ENCODE peak calls at places on chromosomes 4 and X, in five cellular contexts. One of them, this sample, is unnamed.

GRCh38 chr4:16573744-16574143 is 324.7 kb downstream of the LDB2 start:
- DNase-seq in H1: no peak
- DNase-seq in prostate gland: no peak
- DNase-seq in HCT116: no peak
- DNase-seq in SK-N-SH: no peak
- DNase-seq in this sample: no peak

GRCh38 chr4:7067523-7068278 is at the start of gene GRPEL1:
- DNase-seq in H1: peak; percentile 98
- DNase-seq in prostate gland: peak; percentile 99
- DNase-seq in HCT116: peak; percentile 98
- DNase-seq in SK-N-SH: peak; percentile 99
- DNase-seq in this sample: peak; percentile 95

GRCh38 chrX:42869659-42870476 is 91.9 kb upstream of the PPP1R2C start:
- DNase-seq in H1: no peak
- DNase-seq in prostate gland: no peak
- DNase-seq in HCT116: no peak
- DNase-seq in SK-N-SH: no peak
- DNase-seq in this sample: no peak

GRCh38 chr4:1746265-1746691 is 25.0 kb downstream of the TACC3 start:
- DNase-seq in H1: peak; percentile 85
- DNase-seq in prostate gland: peak; percentile 64
- DNase-seq in HCT116: peak; percentile 46
- DNase-seq in SK-N-SH: peak; percentile 96
- DNase-seq in this sample: no peak

GRCh38 chr4:136680271-136680670 is 852.0 kb downstream of the PCDH18 start:
- DNase-seq in H1: no peak
- DNase-seq in prostate gland: no peak
- DNase-seq in HCT116: no peak
- DNase-seq in SK-N-SH: peak; percentile 40
- DNase-seq in this sample: no peak

GRCh38 chr4:122876456-122876855 is 45.9 kb downstream of the NUDT6 start:
- DNase-seq in H1: no peak
- DNase-seq in prostate gland: no peak
- DNase-seq in HCT116: no peak
- DNase-seq in SK-N-SH: no peak
- DNase-seq in this sample: no peak

GRCh38 chrX:119647552-119648420 is 41.6 kb upstream of the NKRF start:
- DNase-seq in H1: no peak
- DNase-seq in prostate gland: no peak
- DNase-seq in HCT116: no peak
- DNase-seq in SK-N-SH: no peak
- DNase-seq in this sample: no peak

GRCh38 chr4:21986312-21986711 is 37.7 kb upstream of the KCNIP4 start:
- DNase-seq in H1: no peak
- DNase-seq in prostate gland: no peak
- DNase-seq in HCT116: no peak
- DNase-seq in SK-N-SH: no peak
- DNase-seq in this sample: no peak

GRCh38 chrX:335758-336155 is 17.2 kb upstream of the GTPBP6 start:
- DNase-seq in H1: no peak
- DNase-seq in prostate gland: no peak
- DNase-seq in HCT116: no peak
- DNase-seq in SK-N-SH: no peak
- DNase-seq in this sample: no peak

GRCh38 chrX:41293269-41293668 is 40.7 kb upstream of the DDX3X start:
- DNase-seq in H1: no peak
- DNase-seq in prostate gland: no peak
- DNase-seq in HCT116: peak; percentile 6
- DNase-seq in SK-N-SH: no peak
- DNase-seq in this sample: no peak

GRCh38 chr4:8350841-8351461 is 81.4 kb downstream of the HTRA3 start:
- DNase-seq in H1: no peak
- DNase-seq in prostate gland: no peak
- DNase-seq in HCT116: no peak
- DNase-seq in SK-N-SH: peak; percentile 22
- DNase-seq in this sample: no peak

GRCh38 chr4:4759233-4759632 is 100.2 kb upstream of the MSX1 start:
- DNase-seq in H1: no peak
- DNase-seq in prostate gland: no peak
- DNase-seq in HCT116: no peak
- DNase-seq in SK-N-SH: no peak
- DNase-seq in this sample: no peak

GRCh38 chr4:102390438-102390837 is 45.2 kb upstream of the SLC39A8 start:
- DNase-seq in H1: no peak
- DNase-seq in prostate gland: no peak
- DNase-seq in HCT116: no peak
- DNase-seq in SK-N-SH: no peak
- DNase-seq in this sample: no peak

GRCh38 chr4:149291463-149291862 is 524.2 kb downstream of the IQCM start:
- DNase-seq in H1: no peak
- DNase-seq in prostate gland: no peak
- DNase-seq in HCT116: no peak
- DNase-seq in SK-N-SH: no peak
- DNase-seq in this sample: no peak

GRCh38 chr4:38069271-38069760 is 109.1 kb downstream of the PTTG2 start:
- DNase-seq in H1: no peak
- DNase-seq in prostate gland: peak; percentile 60
- DNase-seq in HCT116: no peak
- DNase-seq in SK-N-SH: peak; percentile 53
- DNase-seq in this sample: no peak

GRCh38 chrX:136130931-136131843 is 16.1 kb upstream of the FHL1 start:
- DNase-seq in H1: no peak
- DNase-seq in prostate gland: no peak
- DNase-seq in HCT116: peak; percentile 24
- DNase-seq in SK-N-SH: no peak
- DNase-seq in this sample: peak; percentile 35

GRCh38 chrX:74211911-74212310 is 92.1 kb upstream of the ZCCHC13 start:
- DNase-seq in H1: no peak
- DNase-seq in prostate gland: no peak
- DNase-seq in HCT116: no peak
- DNase-seq in SK-N-SH: no peak
- DNase-seq in this sample: no peak

GRCh38 chrX:12548746-12549145 is 242.5 kb upstream of the PRPS2 start:
- DNase-seq in H1: no peak
- DNase-seq in prostate gland: no peak
- DNase-seq in HCT116: no peak
- DNase-seq in SK-N-SH: no peak
- DNase-seq in this sample: no peak

GRCh38 chrX:112473654-112474053 is 206.1 kb downstream of the LHFPL1 start:
- DNase-seq in H1: no peak
- DNase-seq in prostate gland: no peak
- DNase-seq in HCT116: no peak
- DNase-seq in SK-N-SH: no peak
- DNase-seq in this sample: no peak

GRCh38 chr4:174867893-174868292 is 38.8 kb upstream of the GLRA3 start:
- DNase-seq in H1: no peak
- DNase-seq in prostate gland: no peak
- DNase-seq in HCT116: no peak
- DNase-seq in SK-N-SH: no peak
- DNase-seq in this sample: no peak

GRCh38 chr4:168811793-168812651 is 198.0 kb downstream of the CBR4 start:
- DNase-seq in H1: no peak
- DNase-seq in prostate gland: no peak
- DNase-seq in HCT116: no peak
- DNase-seq in SK-N-SH: no peak
- DNase-seq in this sample: no peak
- TF ChIP-seq POLR2AphosphoS5 in H1: no peak
- TF ChIP-seq POLR2AphosphoS5 in prostate gland: no peak
- TF ChIP-seq POLR2AphosphoS5 in HCT116: no peak
- TF ChIP-seq POLR2AphosphoS5 in SK-N-SH: no peak
- TF ChIP-seq POLR2AphosphoS5 in this sample: no peak

DNA sequence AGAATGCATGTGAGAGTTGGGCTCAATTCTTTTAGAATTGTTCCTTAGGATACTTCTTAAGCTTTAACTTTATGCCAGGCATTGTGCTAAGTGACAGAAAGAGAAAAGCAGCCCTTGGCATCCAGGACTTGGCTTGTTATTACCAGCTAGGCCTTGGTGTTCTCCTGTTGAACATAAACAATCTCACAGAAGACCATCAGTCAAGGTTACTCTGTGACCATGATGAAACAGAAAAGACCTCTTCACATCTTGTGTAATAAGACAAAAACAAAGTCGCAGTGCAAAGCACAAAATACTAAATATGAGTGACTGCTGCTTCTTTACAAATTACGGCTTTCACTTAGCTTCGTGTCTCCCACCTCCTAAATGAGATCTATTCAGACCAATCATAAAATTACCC is 71.6 kb downstream of the CHIC2 start:
- DNase-seq in H1: no peak
- DNase-seq in prostate gland: no peak
- DNase-seq in HCT116: no peak
- DNase-seq in SK-N-SH: no peak
- DNase-seq in this sample: no peak
- TF ChIP-seq POLR2AphosphoS5 in H1: no peak
- TF ChIP-seq POLR2AphosphoS5 in prostate gland: no peak
- TF ChIP-seq POLR2AphosphoS5 in HCT116: no peak
- TF ChIP-seq POLR2AphosphoS5 in SK-N-SH: no peak
- TF ChIP-seq POLR2AphosphoS5 in this sample: no peak

GRCh38 chr4:140136509-140136908 is 17.5 kb downstream of the MAML3 start:
- DNase-seq in H1: no peak
- DNase-seq in prostate gland: no peak
- DNase-seq in HCT116: no peak
- DNase-seq in SK-N-SH: no peak
- DNase-seq in this sample: no peak
- TF ChIP-seq POLR2AphosphoS5 in H1: no peak
- TF ChIP-seq POLR2AphosphoS5 in prostate gland: no peak
- TF ChIP-seq POLR2AphosphoS5 in HCT116: peak; percentile 41
- TF ChIP-seq POLR2AphosphoS5 in SK-N-SH: no peak
- TF ChIP-seq POLR2AphosphoS5 in this sample: no peak

GRCh38 chrX:122184791-122185190 is 999.3 kb upstream of the GRIA3 start:
- DNase-seq in H1: no peak
- DNase-seq in prostate gland: no peak
- DNase-seq in HCT116: no peak
- DNase-seq in SK-N-SH: no peak
- DNase-seq in this sample: no peak
- TF ChIP-seq POLR2AphosphoS5 in H1: no peak
- TF ChIP-seq POLR2AphosphoS5 in prostate gland: no peak
- TF ChIP-seq POLR2AphosphoS5 in HCT116: no peak
- TF ChIP-seq POLR2AphosphoS5 in SK-N-SH: no peak
- TF ChIP-seq POLR2AphosphoS5 in this sample: no peak

DNA sequence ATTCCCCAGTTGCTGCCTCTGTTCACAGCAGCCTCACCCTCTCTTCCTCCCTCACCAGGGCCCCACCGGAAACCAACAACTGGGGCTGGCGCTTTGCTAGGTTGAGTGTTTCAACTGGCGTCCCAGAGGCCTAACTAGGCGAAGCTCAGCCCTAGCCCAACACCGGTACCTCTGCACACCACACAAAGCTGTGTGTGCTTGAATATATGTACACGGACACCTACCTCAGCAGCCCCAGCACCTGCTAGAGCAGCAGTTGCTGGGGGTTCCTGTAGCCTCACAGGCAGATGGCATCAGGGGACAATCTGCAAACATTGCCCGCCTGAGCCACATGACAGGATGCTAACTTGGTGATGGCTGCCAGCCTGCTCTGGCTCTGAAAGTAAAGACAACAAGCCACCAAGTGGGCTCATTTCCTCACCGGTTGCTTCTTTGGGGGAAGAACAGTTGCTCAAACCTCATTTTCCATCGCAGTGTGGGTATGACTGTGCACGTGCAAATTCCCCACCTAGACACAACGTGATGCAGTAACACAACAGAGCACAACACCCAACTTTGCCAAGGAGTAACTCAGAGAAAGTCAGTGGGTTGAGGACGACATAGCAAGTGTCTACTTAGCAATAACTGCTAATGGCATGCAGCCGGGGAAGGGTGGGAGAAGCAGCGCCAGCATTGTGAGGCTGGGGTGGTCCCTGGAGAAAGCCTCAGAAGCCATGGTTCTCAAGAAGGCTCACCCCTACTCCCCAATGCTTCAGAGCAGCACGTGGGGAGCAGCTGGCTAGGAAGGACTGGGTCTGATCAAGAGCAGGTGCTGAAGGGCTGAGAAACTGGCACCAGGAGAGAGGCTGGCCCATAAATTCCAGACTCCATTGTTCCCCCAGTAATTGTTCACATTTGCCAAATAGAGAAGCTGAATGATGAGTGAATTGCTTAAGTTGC is 139.5 kb downstream of the SH3KBP1 start:
- DNase-seq in H1: no peak
- DNase-seq in prostate gland: no peak
- DNase-seq in HCT116: no peak
- DNase-seq in SK-N-SH: no peak
- DNase-seq in this sample: no peak
- TF ChIP-seq POLR2AphosphoS5 in H1: no peak
- TF ChIP-seq POLR2AphosphoS5 in prostate gland: no peak
- TF ChIP-seq POLR2AphosphoS5 in HCT116: no peak
- TF ChIP-seq POLR2AphosphoS5 in SK-N-SH: no peak
- TF ChIP-seq POLR2AphosphoS5 in this sample: no peak

DNA sequence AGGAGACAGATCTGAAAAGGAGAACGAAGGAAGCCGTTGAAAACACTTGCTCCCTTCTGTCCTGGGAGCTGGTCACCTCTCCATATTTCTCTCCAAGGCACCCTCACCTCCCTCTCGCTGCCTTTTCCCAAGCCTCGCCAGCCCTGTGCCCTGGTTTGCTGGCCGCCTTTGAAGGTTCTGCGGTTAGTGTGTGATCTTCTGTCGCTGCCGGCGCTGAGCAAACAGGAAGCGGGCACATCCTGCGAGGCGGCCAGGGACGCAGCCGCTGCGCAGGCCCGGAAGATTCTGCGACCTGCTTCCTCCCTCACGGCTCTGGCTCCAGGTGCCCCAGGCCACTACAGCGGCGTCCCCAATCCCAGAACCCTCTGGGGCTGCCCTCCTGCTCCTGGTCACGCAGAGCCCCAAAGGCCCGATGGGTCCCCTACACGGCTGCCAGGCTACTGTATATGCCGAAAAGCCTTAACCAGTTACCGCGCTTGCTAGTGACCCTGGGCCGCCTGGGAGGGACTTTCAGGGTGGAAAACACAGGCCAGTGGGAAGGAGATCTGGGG is 2.5 kb upstream of the SASH3 start:
- DNase-seq in H1: no peak
- DNase-seq in prostate gland: peak; percentile 13
- DNase-seq in HCT116: no peak
- DNase-seq in SK-N-SH: no peak
- DNase-seq in this sample: no peak
- TF ChIP-seq POLR2AphosphoS5 in H1: no peak
- TF ChIP-seq POLR2AphosphoS5 in prostate gland: no peak
- TF ChIP-seq POLR2AphosphoS5 in HCT116: no peak
- TF ChIP-seq POLR2AphosphoS5 in SK-N-SH: no peak
- TF ChIP-seq POLR2AphosphoS5 in this sample: no peak

This sample was measured in Panc1.